ENCODE peak calls at places on chromosomes 1 and 21, in ten cellular contexts. J is stimulated activated CD4-positive, alpha-beta T cell treated with anti-CD3 and anti-CD28 coated beads, Interleukin-4, amount 100 ng/mL, for 48 hours; C is Calu3; E is A549; M is vagina; H is occipital lobe; Y is natural killer cell; D is neural crest cell; F is activated naive CD4-positive, alpha-beta T cell; B is NAMALWA. W is an unnamed sample.

GRCh38 chr1:46202975-46203737 is at the start of gene LURAP1:
- DNase-seq in C (no peak), H (peak), Y (no peak), M (no peak), E (no peak), F (no peak), B (peak), J (peak), D (peak), W (no peak)

GRCh38 chr1:178055779-178056471 is 38.0 kb upstream of the RASAL2 start:
- DNase-seq in J (no peak), H (peak), F (no peak), E (peak), B (peak), Y (no peak), M (no peak), D (no peak), C (peak), W (no peak)

GRCh38 chr1:30452925-30453324 is 270.5 kb downstream of the MATN1 start:
- DNase-seq in D (no peak), Y (no peak), B (no peak), F (no peak), E (no peak), M (no peak), H (no peak), J (no peak), C (no peak), W (no peak)

GRCh38 chr1:167312871-167313270 is 92.2 kb downstream of the POU2F1 start:
- DNase-seq in D (no peak), H (no peak), F (no peak), M (no peak), J (no peak), Y (no peak), E (no peak), B (no peak), C (no peak), W (no peak)

GRCh38 chr1:95685091-95685490 is 451.1 kb downstream of the RWDD3 start:
- DNase-seq in F (no peak), E (no peak), C (no peak), D (no peak), M (no peak), H (no peak), J (no peak), B (no peak), Y (no peak), W (no peak)

GRCh38 chr21:35652196-35652595 is 408.1 kb downstream of the SETD4 start:
- DNase-seq in Y (no peak), M (no peak), B (no peak), H (no peak), C (no peak), D (no peak), J (no peak), E (no peak), F (no peak), W (no peak)

GRCh38 chr1:179016694-179017382 is 8.9 kb upstream of the FAM20B start:
- DNase-seq in D (no peak), B (no peak), H (peak), C (peak), E (peak), M (no peak), Y (no peak), J (no peak), F (no peak), W (peak)

GRCh38 chr1:33300673-33301072 is 20.2 kb downstream of the A3GALT2 start:
- DNase-seq in M (no peak), C (no peak), F (no peak), E (no peak), H (no peak), D (no peak), J (no peak), Y (no peak), B (no peak), W (no peak)

GRCh38 chr1:226365831-226366231 is 42.1 kb downstream of the PARP1 start:
- DNase-seq in J (no peak), M (no peak), B (no peak), E (no peak), F (no peak), C (no peak), H (no peak), D (no peak), Y (no peak), W (no peak)